ENCODE peak calls at places on chromosome 4, in six cellular contexts. S is SK-N-SH, F is fibroblast of lung, L is neural progenitor cell, P is IMR-90, X is kidney. K is an unnamed sample.

GRCh38 chr4:89995824-89996223 is 101.2 kb downstream of the MMRN1 start:
- DNase-seq in S (no peak), F (no peak), L (no peak), P (no peak), X (no peak), K (no peak)

GRCh38 chr4:6071959-6072720 is 53.9 kb upstream of the C4orf50 start:
- DNase-seq in S (peak), F (no peak), L (no peak), P (no peak), X (no peak), K (no peak)

GRCh38 chr4:5719329-5720055 is 8.5 kb downstream of the EVC start:
- DNase-seq in S (no peak), F (no peak), L (no peak), P (peak), X (no peak), K (no peak)

GRCh38 chr4:145739840-145740239 is 59.9 kb downstream of the C4orf51 start:
- DNase-seq in S (no peak), F (no peak), L (no peak), P (no peak), X (no peak), K (no peak)

GRCh38 chr4:74531952-74532794 is 87.2 kb downstream of the AREG start:
- DNase-seq in S (peak), F (peak), L (peak), P (peak), X (no peak), K (peak)

GRCh38 chr4:168659971-168660465 is 163.2 kb downstream of the PALLD start:
- DNase-seq in S (no peak), F (no peak), L (no peak), P (no peak), X (no peak), K (no peak)

GRCh38 chr4:31059753-31060522 is 339.8 kb downstream of the PCDH7 start:
- DNase-seq in S (no peak), F (peak), L (no peak), P (peak), X (no peak), K (no peak)

GRCh38 chr4:76373919-76374552 is 46.9 kb downstream of the CCDC158 start:
- DNase-seq in S (no peak), F (peak), L (no peak), P (no peak), X (no peak), K (no peak)

GRCh38 chr4:113781439-113782040 is 20.0 kb upstream of the CAMK2D start:
- DNase-seq in S (peak), F (peak), L (peak), P (peak), X (no peak), K (no peak)

GRCh38 chr4:15906024-15906443 is 32.5 kb downstream of the FGFBP1 start:
- DNase-seq in S (no peak), F (no peak), L (peak), P (no peak), X (peak), K (peak)

GRCh38 chr4:184838249-184839074 is 12.7 kb upstream of the ACSL1 start:
- DNase-seq in S (no peak), F (peak), L (no peak), P (peak), X (no peak), K (no peak)

GRCh38 chr4:37908488-37909343 is 17.8 kb downstream of the TBC1D1 start:
- DNase-seq in S (no peak), F (peak), L (no peak), P (peak), X (no peak), K (no peak)

GRCh38 chr4:176921256-176921655 is 128.5 kb upstream of the VEGFC start:
- DNase-seq in S (no peak), F (peak), L (no peak), P (no peak), X (no peak), K (no peak)

GRCh38 chr4:128757712-128758111 is 51.8 kb upstream of the JADE1 start:
- DNase-seq in S (no peak), F (peak), L (peak), P (peak), X (no peak), K (peak)

GRCh38 chr4:52823478-52824092 is 38.5 kb upstream of the RASL11B start:
- DNase-seq in S (no peak), F (peak), L (no peak), P (peak), X (no peak), K (no peak)
- H3K9ac ChIP-seq in S (no peak), F (no peak), L (no peak), P (no peak), X (no peak), K (no peak)

DNA sequence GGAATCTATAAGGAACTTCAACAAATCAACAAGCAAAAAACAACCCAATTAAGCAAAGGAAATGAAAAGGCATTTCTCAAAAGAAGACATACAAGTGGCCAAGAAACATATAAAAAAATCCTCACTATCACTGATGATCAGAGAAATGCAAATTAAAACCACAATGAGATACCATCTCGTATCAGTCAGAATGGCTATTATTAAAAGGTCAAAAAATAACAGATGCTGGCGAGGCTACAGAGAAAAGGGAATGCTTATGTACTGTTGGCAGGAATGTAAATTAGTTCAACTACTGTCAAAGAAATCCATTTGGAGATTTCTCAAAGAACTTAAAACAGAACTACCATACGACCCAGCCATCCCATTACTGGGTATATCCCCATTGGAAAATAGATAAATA is 292.4 kb upstream of the FAT1 start:
- DNase-seq in S (no peak), F (no peak), L (no peak), P (no peak), X (no peak), K (no peak)
- TF ChIP-seq CTCF in S (no peak), F (no peak), L (no peak), P (no peak), X (no peak), K (no peak)

GRCh38 chr4:3494501-3494900 is 31.4 kb downstream of the DOK7 start:
- DNase-seq in S (no peak), F (no peak), L (peak), P (no peak), X (no peak), K (no peak)

GRCh38 chr4:3489451-3489962 is 26.4 kb downstream of the DOK7 start:
- DNase-seq in S (peak), F (no peak), L (peak), P (no peak), X (no peak), K (no peak)

GRCh38 chr4:3492741-3493719 is 29.9 kb downstream of the DOK7 start:
- DNase-seq in S (peak), F (peak), L (no peak), P (peak), X (no peak), K (no peak)

GRCh38 chr4:3493720-3494492 is 30.8 kb downstream of the DOK7 start:
- DNase-seq in S (no peak), F (no peak), L (peak), P (no peak), X (no peak), K (peak)

DNA sequence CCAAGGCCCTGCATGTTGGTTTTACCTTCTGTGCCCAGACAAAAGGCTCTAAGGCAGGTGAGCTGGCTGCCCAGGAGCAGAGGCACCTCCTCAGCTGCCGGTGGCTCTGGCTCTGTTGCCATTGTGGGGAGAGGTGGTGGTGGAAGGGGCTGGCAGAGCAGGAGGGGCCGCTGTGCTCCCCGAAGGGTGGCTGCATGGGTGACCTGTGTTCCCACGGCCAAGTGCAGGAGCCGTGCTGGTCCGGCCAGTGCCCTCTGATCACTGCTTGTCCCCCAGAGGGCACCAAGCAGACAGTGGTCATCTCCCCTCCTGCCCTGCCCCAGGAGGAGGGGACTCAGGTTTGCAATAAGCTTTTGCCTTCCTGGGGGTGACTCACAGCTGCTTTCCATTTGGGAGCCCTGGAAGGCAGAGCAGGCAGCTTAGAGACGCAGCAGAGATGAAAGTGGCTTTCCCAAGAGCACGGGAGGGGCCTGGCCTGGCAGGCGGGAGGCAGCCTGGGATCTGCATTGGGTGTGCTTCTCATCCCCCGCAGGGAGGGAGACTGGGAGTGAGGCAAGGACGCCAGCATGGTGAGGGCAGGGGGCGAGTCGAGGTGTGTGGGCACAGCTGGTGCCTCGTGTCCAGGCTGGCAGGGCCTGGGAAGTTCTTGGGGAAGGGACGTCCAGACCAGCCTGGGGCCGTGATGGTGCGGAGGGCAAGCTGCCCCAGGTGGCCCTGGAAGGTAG is 28.7 kb downstream of the DOK7 start:
- DNase-seq in S (peak), F (peak), L (no peak), P (peak), X (no peak), K (no peak)
- H3K9ac ChIP-seq in S (no peak), F (no peak), L (no peak), P (no peak), X (no peak), K (no peak)

DNA sequence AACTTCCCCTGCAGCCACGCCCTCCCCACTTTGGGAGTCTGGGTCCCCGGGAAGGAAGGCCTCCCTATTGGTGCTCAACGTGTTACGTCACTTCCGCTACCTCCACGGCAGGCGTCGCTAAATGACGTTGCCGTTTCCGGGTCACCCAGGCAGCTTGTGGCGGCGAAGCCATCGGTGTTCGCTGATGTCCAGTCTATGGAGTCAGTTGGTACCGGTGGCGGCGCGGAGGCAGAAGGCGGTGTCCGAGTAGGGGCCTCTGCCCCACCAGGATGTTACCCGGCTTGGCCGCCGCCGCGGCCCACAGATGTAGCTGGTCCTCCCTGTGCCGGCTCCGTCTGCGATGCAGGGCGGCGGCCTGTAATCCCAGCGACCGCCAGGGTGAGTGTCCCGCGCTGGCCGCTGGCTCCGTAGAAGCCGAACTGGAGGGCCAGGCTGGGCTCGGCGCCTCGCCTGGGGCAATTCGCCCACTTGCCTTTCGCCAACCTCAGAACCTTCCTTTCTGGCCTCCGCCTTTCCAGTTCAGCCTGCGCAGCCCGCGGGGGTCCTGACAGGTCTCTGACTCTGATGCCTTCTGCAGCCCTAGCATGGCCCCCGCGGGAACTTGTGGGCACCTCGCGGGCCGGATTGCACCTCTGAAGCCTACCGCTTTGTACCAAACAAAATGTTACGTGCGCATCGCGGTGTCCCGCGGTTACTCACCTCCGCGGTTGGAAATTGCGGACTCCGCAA is at the start of gene SLC30A9:
- DNase-seq in S (peak), F (peak), L (peak), P (peak), X (peak), K (peak)
- TF ChIP-seq CTCF in S (peak), F (peak), L (peak), P (peak), X (peak), K (peak)

DNA sequence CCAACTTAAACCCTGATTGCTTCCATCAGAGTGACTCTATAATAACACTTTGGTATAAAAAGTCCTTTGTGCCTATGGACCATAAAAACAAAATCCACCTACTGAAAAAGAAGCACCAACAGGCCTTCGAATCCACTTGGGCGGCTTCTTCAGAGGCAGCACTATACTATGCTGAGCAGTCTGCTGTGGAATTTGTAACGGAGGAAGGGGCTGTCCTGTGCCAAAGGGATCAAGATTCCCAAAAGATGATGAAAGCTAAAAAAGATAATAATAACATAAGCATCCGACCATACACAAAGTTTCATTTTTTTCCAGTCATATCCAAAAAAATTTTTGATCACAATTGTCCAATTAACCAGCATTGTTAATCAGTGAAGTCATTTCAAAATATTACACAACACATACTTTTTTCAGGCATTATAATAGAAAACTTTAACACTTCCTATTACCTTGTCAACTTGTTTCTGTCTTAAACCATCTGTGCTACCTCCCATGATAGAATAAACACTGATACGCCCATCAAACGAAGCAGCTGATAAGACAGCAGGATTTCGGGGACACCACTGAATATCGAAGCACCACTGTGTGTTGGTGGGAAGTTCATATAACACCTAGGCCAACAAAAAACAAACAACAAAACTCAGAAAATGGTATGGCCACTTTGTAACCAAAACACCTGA is 24.1 kb downstream of the SEC31A start:
- DNase-seq in S (no peak), F (no peak), L (no peak), P (peak), X (no peak), K (no peak)
- H3K9ac ChIP-seq in S (peak), F (no peak), L (no peak), P (no peak), X (no peak), K (no peak)

GRCh38 chr4:112266823-112267222 is 18.9 kb downstream of the TIFA start:
- DNase-seq in S (peak), F (peak), L (peak), P (peak), X (no peak), K (no peak)
- TF ChIP-seq CTCF in S (peak), F (peak), L (peak), P (peak), X (peak), K (peak)

GRCh38 chr4:78534286-78534955 is 17.1 kb upstream of the ANXA3 start:
- DNase-seq in S (no peak), F (no peak), L (peak), P (peak), X (no peak), K (no peak)
- H3K9ac ChIP-seq in S (no peak), F (no peak), L (no peak), P (no peak), X (no peak), K (no peak)

GRCh38 chr4:80202190-80202711 is 4.9 kb downstream of the PRDM8 start:
- DNase-seq in S (no peak), F (peak), L (peak), P (peak), X (peak), K (peak)
- TF ChIP-seq CTCF in S (no peak), F (peak), L (peak), P (peak), X (peak), K (peak)